ENCODE peak calls at places on chromosomes 6 and 20, in ten cellular contexts. Z is left ventricle myocardium superior; X is H54; F is Daoy; B is COLO829; T is T-helper 2 cell; R is A549; K is NCI-H460; J is CD8-positive, alpha-beta memory T cell; L is GM13976. Q is an unnamed sample.

GRCh38 chr6:132060591-132060990 is 109.4 kb upstream of the CCN2 start:
- DNase-seq in K (no peak), L (no peak), B (peak; percentile 30), F (peak; percentile 73), X (peak; percentile 15), J (no peak), Z (no peak), R (no peak), T (no peak), Q (peak; percentile 49)

GRCh38 chr6:109794201-109794926 is 103.3 kb downstream of the FIG4 start:
- DNase-seq in K (peak; percentile 22), L (no peak), T (no peak), B (peak; percentile 74), R (no peak), X (peak; percentile 7), J (no peak), F (peak; percentile 77), Z (no peak), Q (peak; percentile 82)

GRCh38 chr6:12163149-12163548 is 127.0 kb upstream of the EDN1 start:
- DNase-seq in Z (no peak), F (no peak), J (peak; percentile 44), K (no peak), R (no peak), B (no peak), T (peak; percentile 18), L (peak; percentile 41), X (no peak), Q (no peak)

GRCh38 chr20:36687850-36688249 is 41.9 kb upstream of the SLA2 start:
- DNase-seq in T (no peak), L (no peak), Z (no peak), K (no peak), R (no peak), B (no peak), J (no peak), X (no peak), F (no peak), Q (no peak)

GRCh38 chr20:24109537-24109936 is 121.0 kb upstream of the GGTLC1 start:
- DNase-seq in K (no peak), F (no peak), X (no peak), R (no peak), T (no peak), B (no peak), J (peak; percentile 3), Z (no peak), L (no peak), Q (no peak)

GRCh38 chr20:62644044-62644795 is 1.9 kb downstream of the SLCO4A1 start:
- DNase-seq in F (no peak), T (no peak), J (no peak), Z (no peak), R (no peak), B (no peak), L (no peak), K (no peak), X (no peak), Q (no peak)

GRCh38 chr6:1610497-1611321 is 994 bp downstream of the FOXC1 start:
- DNase-seq in L (no peak), F (peak; percentile 73), J (no peak), Z (peak; percentile 54), X (no peak), T (no peak), K (no peak), B (no peak), R (no peak), Q (peak; percentile 29)

GRCh38 chr6:70124882-70125535 is 177.9 kb downstream of the COL9A1 start:
- DNase-seq in T (no peak), F (peak; percentile 38), X (peak; percentile 6), Z (no peak), L (no peak), B (peak; percentile 12), R (no peak), K (no peak), J (no peak), Q (peak; percentile 45)

GRCh38 chr6:32239462-32239861 is 15.6 kb upstream of the NOTCH4 start:
- DNase-seq in X (no peak), T (no peak), K (no peak), J (no peak), B (no peak), Z (no peak), F (no peak), R (no peak), L (no peak), Q (no peak)

GRCh38 chr6:51927450-51927849 is 160.0 kb downstream of the PKHD1 start:
- DNase-seq in L (no peak), B (no peak), X (no peak), Z (no peak), T (no peak), J (no peak), K (no peak), F (no peak), R (no peak), Q (no peak)

Q was measured in A172.